ENCODE peak calls at places on chromosome 19, in seven cellular contexts. Q is ureter; T is nephron progenitor cell; K is stimulated activated CD8-positive, alpha-beta memory T cell treated with anti-CD3 and anti-CD28 coated beads, Interleukin-2, amount 100 ng/mL, for 1 hour; L is CD8-positive, alpha-beta memory T cell; V is psoas muscle; G is activated CD4-positive, alpha-beta T cell treated with anti-CD3 and anti-CD28 coated beads for 36 hours. W is an unnamed sample.

GRCh38 chr19:23075031-23075733 is 41.6 kb upstream of the ZNF730 start:
- DNase-seq in V (peak; percentile 62), Q (peak; percentile 62), K (no peak), T (peak; percentile 79), G (peak; percentile 41), L (no peak), W (peak; percentile 5)

GRCh38 chr19:30240904-30241695 is 131.1 kb upstream of the ZNF536 start:
- DNase-seq in L (no peak), K (no peak), G (no peak), Q (no peak), V (no peak), T (no peak), W (no peak)

GRCh38 chr19:54889566-54889965 is 15.5 kb downstream of the FCAR start:
- DNase-seq in L (no peak), K (no peak), T (no peak), G (no peak), V (no peak), Q (no peak), W (no peak)

GRCh38 chr19:39411832-39412099 is 703 bp upstream of the PLEKHG2 start:
- DNase-seq in Q (peak; percentile 95), G (peak; percentile 95), V (peak; percentile 95), L (peak; percentile 86), K (peak; percentile 78), T (peak; percentile 87), W (peak; percentile 81)

GRCh38 chr19:48186541-48186991 is 16.1 kb downstream of the ZSWIM9 start:
- DNase-seq in K (no peak), G (no peak), L (no peak), V (no peak), Q (no peak), T (no peak), W (no peak)

GRCh38 chr19:48934837-48935236 is 1.3 kb downstream of the DHDH start:
- DNase-seq in Q (no peak), T (no peak), L (no peak), G (no peak), K (no peak), V (no peak), W (no peak)

GRCh38 chr19:8110931-8111330 is 38.5 kb downstream of the FBN3 start:
- DNase-seq in V (no peak), G (no peak), L (no peak), Q (no peak), T (no peak), K (no peak), W (no peak)

GRCh38 chr19:55600336-55601028 is 394 bp downstream of the ZNF524 start:
- DNase-seq in V (no peak), G (no peak), T (no peak), K (no peak), L (no peak), Q (peak; percentile 70), W (no peak)

GRCh38 chr19:56476671-56477428 is at the start of gene ZNF667:
- DNase-seq in K (no peak), V (no peak), Q (peak; percentile 43), T (no peak), L (no peak), G (peak; percentile 71), W (no peak)

GRCh38 chr19:31535691-31536460 is 186.6 kb upstream of the TSHZ3 start:
- DNase-seq in G (no peak), L (no peak), V (no peak), Q (no peak), T (no peak), K (no peak), W (no peak)

GRCh38 chr19:2475702-2476450 is at the start of gene GADD45B:
- DNase-seq in L (peak; percentile 93), V (peak; percentile 98), Q (peak; percentile 99), T (peak; percentile 98), G (peak; percentile 98), K (peak; percentile 97), W (peak; percentile 51)

GRCh38 chr19:30719189-30719990 is 347.2 kb downstream of the ZNF536 start:
- DNase-seq in T (peak; percentile 59), L (no peak), K (no peak), V (peak; percentile 72), G (peak; percentile 43), Q (peak; percentile 76), W (no peak)

GRCh38 chr19:55423225-55423967 is 15.8 kb upstream of the UBE2S start:
- DNase-seq in G (no peak), L (no peak), V (peak; percentile 6), T (no peak), Q (no peak), K (no peak), W (no peak)

GRCh38 chr19:48552406-48553322 is 692 bp downstream of the SULT2B1 start:
- DNase-seq in Q (no peak), V (no peak), G (no peak), K (no peak), L (no peak), T (no peak), W (no peak)

GRCh38 chr19:50557009-50557613 is 11.1 kb downstream of the LRRC4B start:
- DNase-seq in K (no peak), T (no peak), G (no peak), V (peak; percentile 37), L (no peak), Q (no peak), W (no peak)

GRCh38 chr19:32040246-32040645 is 305.2 kb upstream of the ZNF507 start:
- DNase-seq in L (no peak), Q (no peak), T (no peak), K (no peak), V (no peak), G (no peak), W (no peak)

GRCh38 chr19:14112051-14112808 is 5.3 kb downstream of the PRKACA start:
- DNase-seq in L (no peak), G (no peak), T (no peak), K (no peak), V (no peak), Q (no peak), W (no peak)

GRCh38 chr19:18587962-18588610 is 512 bp upstream of the REX1BD start:
- DNase-seq in K (no peak), Q (no peak), T (no peak), L (no peak), V (no peak), G (no peak), W (no peak)

GRCh38 chr19:30214651-30215051 is 157.5 kb upstream of the ZNF536 start:
- DNase-seq in L (no peak), G (peak; percentile 66), T (no peak), V (no peak), Q (peak; percentile 37), K (no peak), W (no peak)

GRCh38 chr19:38464421-38465082 is 31.1 kb downstream of the RYR1 start:
- DNase-seq in V (no peak), G (no peak), Q (no peak), K (no peak), T (no peak), L (no peak), W (no peak)

GRCh38 chr19:40464059-40465024 is 1.2 kb downstream of the BLVRB start:
- DNase-seq in L (peak; percentile 53), K (peak; percentile 45), Q (peak; percentile 91), V (peak; percentile 85), G (peak; percentile 85), T (peak; percentile 91), W (peak; percentile 2)